ENCODE peak calls at places on chromosome 9, in four cellular contexts. X is epithelial cell of esophagus, W is coronary artery, B is NB4. D is an unnamed sample.

GRCh38 chr9:117715411-117715989 is 11.3 kb downstream of the TLR4 start:
- DNase-seq in X (no peak), W (no peak), B (peak; percentile 37), D (no peak)

GRCh38 chr9:4762889-4763521 is 22.0 kb upstream of the AK3 start:
- DNase-seq in X (peak; percentile 35), W (no peak), B (peak; percentile 88), D (peak; percentile 17)

GRCh38 chr9:109887079-109887478 is 107.1 kb downstream of the PALM2AKAP2 start:
- DNase-seq in X (peak; percentile 38), W (no peak), B (peak; percentile 30), D (peak; percentile 46)

GRCh38 chr9:75238311-75238976 is 150.1 kb downstream of the OSTF1 start:
- DNase-seq in X (peak; percentile 91), W (no peak), B (peak; percentile 49), D (peak; percentile 90)

GRCh38 chr9:37920471-37921167 is 16.7 kb upstream of the SLC25A51 start:
- DNase-seq in X (no peak), W (no peak), B (peak; percentile 15), D (no peak)

GRCh38 chr9:129761293-129761900 is 8.6 kb upstream of the PTGES start:
- DNase-seq in X (no peak), W (no peak), B (no peak), D (no peak)

GRCh38 chr9:95649801-95650213 is 133.0 kb upstream of the PTCH1 start:
- DNase-seq in X (no peak), W (no peak), B (no peak), D (no peak)

GRCh38 chr9:27367175-27367798 is 70.3 kb upstream of the EQTN start:
- DNase-seq in X (no peak), W (no peak), B (no peak), D (no peak)

GRCh38 chr9:102244916-102245315 is 506.5 kb upstream of the GRIN3A start:
- DNase-seq in X (no peak), W (no peak), B (no peak), D (no peak)

GRCh38 chr9:84031534-84031933 is 50.9 kb downstream of the RMI1 start:
- DNase-seq in X (no peak), W (no peak), B (no peak), D (no peak)

GRCh38 chr9:124835026-124835501 is 18.2 kb upstream of the WDR38 start:
- DNase-seq in X (peak; percentile 76), W (no peak), B (no peak), D (peak; percentile 53)

GRCh38 chr9:121026260-121026691 is 23.8 kb downstream of the C5 start:
- DNase-seq in X (no peak), W (no peak), B (no peak), D (peak; percentile 32)

GRCh38 chr9:504921-505821 is 290.5 kb downstream of the DOCK8 start:
- DNase-seq in X (peak; percentile 43), W (no peak), B (peak; percentile 40), D (peak; percentile 40)

GRCh38 chr9:7368410-7369292 is 430.9 kb downstream of the DMAC1 start:
- DNase-seq in X (peak; percentile 36), W (no peak), B (peak; percentile 33), D (peak; percentile 27)

GRCh38 chr9:93304574-93305496 is 120.9 kb downstream of the WNK2 start:
- DNase-seq in X (peak; percentile 62), W (peak; percentile 66), B (peak; percentile 42), D (peak; percentile 24)

GRCh38 chr9:100911273-100911672 is 117.3 kb upstream of the PLPPR1 start:
- DNase-seq in X (no peak), W (no peak), B (no peak), D (no peak)

GRCh38 chr9:104868687-104869404 is 59.1 kb downstream of the ABCA1 start:
- DNase-seq in X (peak; percentile 68), W (peak; percentile 78), B (peak; percentile 84), D (peak; percentile 76)

GRCh38 chr9:91720313-91720712 is 229.7 kb downstream of the ROR2 start:
- DNase-seq in X (peak; percentile 93), W (no peak), B (no peak), D (peak; percentile 93)

GRCh38 chr9:71249729-71250317 is 128.4 kb upstream of the TRPM3 start:
- DNase-seq in X (peak; percentile 70), W (no peak), B (peak; percentile 54), D (peak; percentile 69)

GRCh38 chr9:121906074-121906520 is 187.0 kb downstream of the TTLL11 start:
- DNase-seq in X (no peak), W (peak; percentile 5), B (no peak), D (peak; percentile 16)

GRCh38 chr9:34139477-34140146 is 13.1 kb upstream of the DCAF12 start:
- DNase-seq in X (peak; percentile 58), W (no peak), B (peak; percentile 56), D (peak; percentile 73)

GRCh38 chr9:69937358-69937757 is 106.3 kb upstream of the MAMDC2 start:
- DNase-seq in X (peak; percentile 81), W (no peak), B (no peak), D (peak; percentile 80)

GRCh38 chr9:69933445-69933844 is 110.2 kb upstream of the MAMDC2 start:
- DNase-seq in X (no peak), W (no peak), B (no peak), D (no peak)

GRCh38 chr9:69936427-69936826 is 107.2 kb upstream of the MAMDC2 start:
- DNase-seq in X (peak; percentile 87), W (no peak), B (no peak), D (peak; percentile 93)

GRCh38 chr9:69931340-69931739 is 110.7 kb downstream of the CFAP95 start:
- DNase-seq in X (no peak), W (no peak), B (peak; percentile 0), D (peak; percentile 11)

GRCh38 chr9:69932901-69933300 is 110.7 kb upstream of the MAMDC2 start:
- DNase-seq in X (no peak), W (no peak), B (peak; percentile 8), D (peak; percentile 10)
- TF ChIP-seq CTCF in X (no peak), W (no peak), B (no peak), D (peak; percentile 29)

GRCh38 chr9:125890793-125891192 is 143.6 kb downstream of the PBX3 start:
- DNase-seq in X (no peak), W (no peak), B (no peak), D (no peak)
- H3K4me3 ChIP-seq in X (no peak overlapping the region), W (no peak overlapping the region), B (no peak overlapping the region), D (no peak overlapping the region)

DNA sequence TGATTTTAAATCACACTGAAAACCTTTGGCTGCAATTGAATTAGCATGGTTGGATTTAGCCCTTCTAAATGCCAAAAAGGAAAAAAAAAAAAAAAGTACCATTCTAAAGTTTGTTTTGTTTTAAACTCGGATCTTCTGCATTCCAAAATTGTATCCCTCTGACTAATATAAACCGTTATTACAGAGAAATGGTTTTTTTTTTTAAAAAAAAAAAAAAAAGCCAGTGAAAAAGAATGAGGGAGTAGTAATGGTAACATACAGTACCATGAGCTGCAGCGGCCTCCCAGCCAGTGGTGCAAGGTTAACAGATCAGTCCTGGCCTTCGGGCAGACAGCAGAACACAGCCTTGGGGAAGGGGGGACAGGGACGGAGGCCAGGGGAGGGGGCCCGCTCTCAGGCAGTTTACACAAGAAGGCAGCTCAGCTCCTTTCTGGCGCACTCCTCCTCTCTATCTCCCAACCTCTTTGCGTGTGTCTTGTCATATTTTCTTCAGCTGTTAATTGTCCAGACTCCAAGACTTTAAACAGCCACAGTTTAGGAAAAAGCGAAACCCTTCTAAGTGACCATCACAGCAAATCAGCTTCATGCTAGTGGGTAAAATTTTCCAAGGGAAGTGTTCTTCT is 165.9 kb downstream of the BNC2 start:
- DNase-seq in X (peak; percentile 1), W (peak; percentile 79), B (no peak), D (no peak)
- TF ChIP-seq CTCF in X (no peak), W (no peak), B (no peak), D (no peak)

GRCh38 chr9:35685506-35685905 is 4.2 kb downstream of the TPM2 start:
- DNase-seq in X (no peak), W (no peak), B (no peak), D (no peak)
- H3K4me3 ChIP-seq in X (no peak overlapping the region), W (peak overlapping the region; percentile 82), B (no peak overlapping the region), D (no peak overlapping the region)

GRCh38 chr9:112971415-112971814 is 40.6 kb downstream of the ZNF883 start:
- DNase-seq in X (peak; percentile 22), W (no peak), B (peak; percentile 70), D (no peak)
- TF ChIP-seq CTCF in X (peak; percentile 26), W (no peak), B (peak; percentile 68), D (peak; percentile 34)

DNA sequence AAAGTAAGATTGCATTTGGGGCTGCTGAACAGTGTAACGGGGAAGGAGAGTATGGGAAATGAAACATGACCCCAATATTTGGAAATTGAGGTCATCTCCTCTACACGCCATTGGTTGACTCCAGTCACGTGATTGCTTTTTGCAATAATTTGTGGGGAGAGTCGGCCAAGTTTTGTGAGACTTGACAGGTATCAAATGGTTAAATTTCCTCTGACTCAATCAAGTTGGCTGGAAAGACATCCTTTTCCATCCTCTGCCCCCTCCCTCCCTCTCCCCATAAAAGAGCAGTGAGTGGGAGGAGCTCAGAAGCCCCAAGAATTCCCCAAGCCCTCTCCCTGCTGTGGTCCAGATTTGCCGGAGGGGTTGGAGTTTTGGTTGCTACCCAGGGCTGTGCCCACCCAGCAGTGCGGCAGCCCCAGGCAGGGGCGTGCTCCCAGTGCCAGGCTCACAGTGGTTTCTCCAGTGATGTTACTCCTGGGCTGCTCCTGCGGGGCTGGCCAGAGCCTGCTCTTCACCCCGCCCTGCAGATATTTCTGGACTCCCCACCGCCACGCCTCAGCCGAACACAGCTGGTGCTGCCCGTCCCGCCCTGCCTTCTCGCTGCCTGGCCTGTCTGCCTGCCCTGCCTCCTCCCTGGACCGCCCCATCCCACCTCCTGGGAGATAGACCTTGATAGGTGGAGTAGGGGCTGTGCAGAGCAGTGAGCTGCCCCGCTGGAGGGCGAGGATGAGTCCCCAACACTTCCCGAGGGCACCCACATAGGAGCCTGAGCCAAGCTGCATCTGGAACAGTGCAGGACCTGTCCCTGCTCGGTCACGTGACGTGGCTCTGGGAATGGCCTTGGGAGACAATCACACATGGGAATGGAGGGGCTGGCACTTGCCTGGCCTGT is 3.4 kb downstream of the COL5A1 start:
- DNase-seq in X (peak; percentile 3), W (peak; percentile 93), B (peak; percentile 11), D (peak; percentile 92)
- H3K4me3 ChIP-seq in X (no peak overlapping the region), W (peak overlapping the region; percentile 84), B (no peak overlapping the region), D (no peak overlapping the region)

GRCh38 chr9:111356567-111357244 is 26.7 kb upstream of the OR2K2 start:
- DNase-seq in X (peak; percentile 84), W (no peak), B (peak; percentile 2), D (peak; percentile 93)

GRCh38 chr9:111362526-111362925 is 32.5 kb upstream of the OR2K2 start:
- DNase-seq in X (no peak), W (no peak), B (no peak), D (no peak)

DNA sequence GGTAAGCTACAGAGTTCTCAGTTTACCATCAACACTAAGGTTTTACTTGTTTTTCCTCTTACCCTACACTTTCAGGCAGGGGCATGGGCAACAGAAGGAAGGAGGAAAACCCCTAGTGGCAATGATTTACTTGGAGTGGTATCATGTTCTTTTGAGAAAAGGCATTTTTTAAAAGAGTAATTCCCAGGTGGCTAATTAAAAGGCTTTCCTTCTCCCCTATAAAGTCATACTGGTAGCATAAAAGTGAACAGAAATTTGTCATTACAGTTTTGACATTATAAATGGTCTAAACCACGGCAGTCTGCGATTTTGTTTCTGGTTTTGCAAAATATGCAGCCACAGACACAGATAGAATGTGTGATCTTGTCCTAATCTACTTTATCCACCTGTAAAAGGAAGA is 30.9 kb upstream of the OR2K2 start:
- DNase-seq in X (no peak), W (no peak), B (no peak), D (no peak)
- TF ChIP-seq CTCF in X (no peak), W (no peak), B (no peak), D (no peak)